ENCODE peak calls at places on chromosomes 7 and 10, in four cellular contexts. M, A, W and H are unnamed samples.

GRCh38 chr10:3931224-3931623 is 146.2 kb upstream of the KLF6 start:
- DNase-seq in M (no peak), A (no peak), W (no peak), H (no peak)

GRCh38 chr10:109894516-109894915 is 28.8 kb downstream of the XPNPEP1 start:
- DNase-seq in M (no peak), A (peak; percentile 40), W (peak; percentile 86), H (peak; percentile 83)

GRCh38 chr10:29585488-29585976 is 49.2 kb downstream of the SVIL start:
- DNase-seq in M (no peak), A (peak; percentile 6), W (no peak), H (no peak)

GRCh38 chr10:44195120-44196007 is 189.5 kb downstream of the CXCL12 start:
- DNase-seq in M (no peak), A (no peak), W (no peak), H (peak; percentile 62)

GRCh38 chr10:72106154-72106849 is 18.0 kb upstream of the SPOCK2 start:
- DNase-seq in M (no peak), A (no peak), W (no peak), H (no peak)

GRCh38 chr10:91570220-91570619 is 62.7 kb downstream of the PPP1R3C start:
- DNase-seq in M (no peak), A (no peak), W (no peak), H (no peak)

GRCh38 chr10:43892062-43892765 is 243.5 kb upstream of the ZNF32 start:
- DNase-seq in M (no peak), A (no peak), W (no peak), H (no peak)

GRCh38 chr10:78754269-78755074 is 314.3 kb upstream of the ZMIZ1 start:
- DNase-seq in M (no peak), A (no peak), W (no peak), H (no peak)

GRCh38 chr7:101159696-101160674 is 5.4 kb downstream of the VGF start:
- DNase-seq in M (no peak), A (no peak), W (no peak), H (no peak)

GRCh38 chr10:112919721-112920120 is 30.3 kb upstream of the TCF7L2 start:
- DNase-seq in M (no peak), A (no peak), W (no peak), H (no peak)

GRCh38 chr7:18590744-18591340 is 95.3 kb downstream of the HDAC9 start:
- DNase-seq in M (no peak), A (no peak), W (no peak), H (no peak)

GRCh38 chr10:122494833-122495232 is 33.5 kb downstream of the HTRA1 start:
- DNase-seq in M (no peak), A (no peak), W (peak; percentile 83), H (no peak)

GRCh38 chr10:74898201-74898976 is 72.0 kb downstream of the KAT6B start:
- DNase-seq in M (no peak), A (no peak), W (no peak), H (no peak)